ENCODE peak calls at places on chromosomes 7 and 10, in ten cellular contexts. S, E, Q, O, L, T, D, F, Y and H are unnamed samples.

GRCh38 chr10:25575343-25575742 is 358.7 kb upstream of the MYO3A start:
- DNase-seq in O (no peak), T (no peak), Q (no peak), D (no peak), E (no peak), L (no peak), Y (no peak), F (no peak), S (no peak), H (no peak)

GRCh38 chr7:130986271-130986690 is 252.3 kb upstream of the KLF14 start:
- DNase-seq in O (no peak), D (no peak), Y (no peak), F (no peak), S (no peak), E (no peak), L (no peak), T (peak; percentile 47), Q (no peak), H (no peak)

GRCh38 chr7:54858008-54858692 is 99.1 kb upstream of the SEC61G start:
- DNase-seq in S (no peak), F (no peak), O (no peak), E (no peak), Y (no peak), L (no peak), Q (no peak), D (no peak), T (no peak), H (no peak)

GRCh38 chr10:131898713-131899112 is 2.1 kb upstream of the PPP2R2D start:
- DNase-seq in O (no peak), L (no peak), F (no peak), S (no peak), E (no peak), Q (no peak), D (no peak), Y (no peak), T (no peak), H (no peak)

GRCh38 chr7:158396301-158396905 is 191.2 kb downstream of the PTPRN2 start:
- DNase-seq in Y (no peak), D (no peak), F (no peak), O (no peak), L (no peak), Q (no peak), E (no peak), S (no peak), T (no peak), H (no peak)

GRCh38 chr7:28052933-28053332 is 127.7 kb downstream of the JAZF1 start:
- DNase-seq in Y (no peak), S (no peak), Q (no peak), L (no peak), D (no peak), F (no peak), T (peak; percentile 76), O (no peak), E (no peak), H (no peak)

GRCh38 chr7:158494162-158494586 is 93.4 kb downstream of the PTPRN2 start:
- DNase-seq in F (no peak), E (no peak), Q (no peak), T (no peak), Y (no peak), S (no peak), O (no peak), D (no peak), L (no peak), H (no peak)

GRCh38 chr10:71812913-71813590 is 38.0 kb downstream of the PSAP start:
- DNase-seq in S (no peak), F (no peak), L (no peak), E (no peak), Q (no peak), D (no peak), Y (no peak), O (no peak), T (no peak), H (no peak)

GRCh38 chr7:116877443-116878217 is 15.2 kb downstream of the CAPZA2 start:
- DNase-seq in F (peak; percentile 10), Y (no peak), S (no peak), E (no peak), O (no peak), Q (no peak), T (no peak), D (no peak), L (no peak), H (no peak)

GRCh38 chr10:89454561-89455347 is 40.4 kb downstream of the IFIT5 start:
- DNase-seq in S (no peak), T (no peak), E (no peak), F (no peak), Q (no peak), L (no peak), D (no peak), Y (no peak), O (no peak), H (no peak)

GRCh38 chr7:155380221-155380861 is 77.6 kb upstream of the EN2 start:
- DNase-seq in T (peak; percentile 60), E (peak; percentile 93), F (peak; percentile 89), O (peak; percentile 75), Q (peak; percentile 33), S (peak; percentile 76), D (peak; percentile 66), Y (peak; percentile 78), L (peak; percentile 14), H (no peak)

GRCh38 chr7:143005632-143006260 is 21.2 kb downstream of the OR9A2 start:
- DNase-seq in D (no peak), Y (no peak), L (no peak), T (no peak), Q (no peak), F (no peak), S (no peak), E (no peak), O (no peak), H (no peak)

GRCh38 chr7:143012001-143012400 is 14.9 kb downstream of the OR9A2 start:
- DNase-seq in D (no peak), S (no peak), E (no peak), F (no peak), Q (no peak), Y (no peak), O (no peak), T (no peak), L (no peak), H (no peak)

GRCh38 chr7:143012409-143012808 is 14.5 kb downstream of the OR9A2 start:
- DNase-seq in Y (no peak), Q (no peak), S (no peak), D (no peak), F (no peak), O (no peak), E (no peak), L (no peak), T (no peak), H (no peak)

GRCh38 chr7:143003393-143004051 is 23.4 kb downstream of the OR9A2 start:
- DNase-seq in Y (peak; percentile 27), O (no peak), L (peak; percentile 10), D (no peak), Q (no peak), T (peak; percentile 63), S (no peak), E (peak; percentile 37), F (peak; percentile 60), H (no peak)

GRCh38 chr7:143008007-143008901 is 18.7 kb downstream of the OR9A2 start:
- DNase-seq in T (peak; percentile 65), O (peak; percentile 81), D (peak; percentile 77), S (peak; percentile 80), F (peak; percentile 81), L (no peak), E (peak; percentile 66), Y (peak; percentile 90), Q (peak; percentile 29), H (no peak)
- H3K4me3 ChIP-seq in T (no peak overlapping the region), O (no peak overlapping the region), D (no peak overlapping the region), S (no peak overlapping the region), F (no peak overlapping the region), L (no peak overlapping the region), E (no peak overlapping the region), Y (no peak overlapping the region), Q (no peak overlapping the region), H (no peak overlapping the region)

GRCh38 chr7:109967401-109967800 is 1123.5 kb upstream of the LRRN3 start:
- DNase-seq in E (no peak), D (no peak), O (no peak), Q (no peak), Y (no peak), L (no peak), T (no peak), F (no peak), S (no peak), H (no peak)

GRCh38 chr7:109964780-109965179 is 1126.1 kb upstream of the LRRN3 start:
- DNase-seq in F (no peak), S (no peak), O (no peak), Q (no peak), E (no peak), Y (no peak), T (peak; percentile 2), D (no peak), L (no peak), H (no peak)

GRCh38 chr7:109963741-109964140 is 1127.2 kb upstream of the LRRN3 start:
- DNase-seq in S (no peak), Q (no peak), T (no peak), D (no peak), E (no peak), Y (no peak), F (no peak), O (no peak), L (no peak), H (no peak)
- H3K4me3 ChIP-seq in S (no peak overlapping the region), Q (no peak overlapping the region), T (no peak overlapping the region), D (no peak overlapping the region), E (no peak overlapping the region), Y (no peak overlapping the region), F (no peak overlapping the region), O (no peak overlapping the region), L (no peak overlapping the region), H (no peak overlapping the region)

DNA sequence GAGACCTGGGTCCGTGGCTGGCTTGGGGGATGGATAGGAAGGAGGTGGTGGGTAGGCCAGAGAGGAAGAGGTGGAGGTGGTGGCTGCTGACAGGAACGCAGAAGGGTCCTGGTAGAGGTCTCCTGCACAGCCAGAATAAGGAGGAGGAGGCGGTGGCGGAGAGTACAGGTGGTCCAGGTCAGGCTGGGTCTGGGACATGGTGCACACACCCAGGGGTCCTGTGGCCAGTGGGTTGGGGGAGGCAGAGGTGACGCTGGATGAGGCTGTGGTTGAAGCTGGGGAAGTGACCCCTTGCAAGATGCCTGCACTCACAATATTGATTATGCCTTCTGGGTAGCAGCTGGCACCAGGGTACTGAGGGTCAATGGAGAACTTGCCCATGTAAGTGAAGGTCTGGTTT is 2.2 kb downstream of the EGR2 start:
- DNase-seq in O (no peak), Q (no peak), E (no peak), D (no peak), L (no peak), F (no peak), S (no peak), T (no peak), Y (no peak), H (no peak)
- H3K4me3 ChIP-seq in O (no peak overlapping the region), Q (no peak overlapping the region), E (no peak overlapping the region), D (no peak overlapping the region), L (no peak overlapping the region), F (no peak overlapping the region), S (no peak overlapping the region), T (no peak overlapping the region), Y (no peak overlapping the region), H (no peak overlapping the region)

DNA sequence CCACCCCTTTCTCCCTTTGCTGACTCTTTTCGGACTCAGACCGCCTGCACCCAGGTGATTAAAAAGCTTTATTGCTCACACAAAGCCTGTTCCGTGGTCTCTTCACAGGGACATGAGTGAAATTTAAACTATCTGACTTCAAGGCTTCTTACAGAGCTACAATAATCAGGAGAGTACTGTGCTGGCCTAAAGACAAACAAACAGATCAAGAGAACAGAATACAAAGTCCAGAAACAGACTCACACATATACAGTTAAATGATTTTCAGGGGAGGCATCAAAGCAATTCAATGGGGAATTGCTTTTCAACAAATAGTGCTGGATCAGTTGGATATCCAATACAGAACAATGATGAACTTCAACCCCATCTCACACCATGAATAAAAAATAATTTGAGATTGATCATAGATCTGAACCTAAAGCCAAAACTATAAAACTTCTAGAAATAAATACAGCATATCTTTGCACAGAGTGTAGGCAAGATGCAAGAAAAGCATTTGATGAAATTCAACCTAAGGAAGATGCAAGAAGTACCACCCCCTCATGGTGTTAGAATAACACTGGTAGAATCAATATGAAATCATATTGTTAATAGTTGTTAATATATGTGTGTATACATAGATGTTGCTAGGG is 96.5 kb downstream of the ZFAND4 start:
- DNase-seq in L (no peak), Y (no peak), E (no peak), O (no peak), F (no peak), Q (no peak), D (no peak), T (no peak), S (no peak), H (no peak)
- H3K4me3 ChIP-seq in L (no peak overlapping the region), Y (no peak overlapping the region), E (no peak overlapping the region), O (no peak overlapping the region), F (no peak overlapping the region), Q (no peak overlapping the region), D (no peak overlapping the region), T (no peak overlapping the region), S (no peak overlapping the region), H (no peak overlapping the region)